ENCODE peak calls at places on chromosomes 1 and 21, in four cellular contexts. One of them, this sample, is unnamed.

GRCh38 chr1:25566730-25567341 is 23.4 kb downstream of the LDLRAP1 start:
- DNase-seq in HCT116: no peak
- DNase-seq in GM23338: peak; percentile 47
- DNase-seq in PC-3: no peak
- DNase-seq in this sample: peak; percentile 55

GRCh38 chr21:32888971-32889370 is 117.4 kb upstream of the PAXBP1 start:
- DNase-seq in HCT116: no peak
- DNase-seq in GM23338: peak; percentile 8
- DNase-seq in PC-3: no peak
- DNase-seq in this sample: no peak

GRCh38 chr1:233294991-233295774 is at the start of gene PCNX2:
- DNase-seq in HCT116: peak; percentile 33
- DNase-seq in GM23338: peak; percentile 91
- DNase-seq in PC-3: peak; percentile 82
- DNase-seq in this sample: peak; percentile 82

GRCh38 chr1:101308935-101309333 is 72.1 kb downstream of the S1PR1 start:
- DNase-seq in HCT116: no peak
- DNase-seq in GM23338: peak; percentile 56
- DNase-seq in PC-3: no peak
- DNase-seq in this sample: no peak

GRCh38 chr1:112674440-112674985 is at the start of gene MOV10:
- DNase-seq in HCT116: peak; percentile 59
- DNase-seq in GM23338: peak; percentile 89
- DNase-seq in PC-3: peak; percentile 75
- DNase-seq in this sample: peak; percentile 80

GRCh38 chr1:230760360-230760827 is 13.2 kb downstream of the CAPN9 start:
- DNase-seq in HCT116: no peak
- DNase-seq in GM23338: peak; percentile 47
- DNase-seq in PC-3: peak; percentile 36
- DNase-seq in this sample: peak; percentile 45

GRCh38 chr1:116407033-116407432 is 34.0 kb downstream of the ATP1A1 start:
- DNase-seq in HCT116: no peak
- DNase-seq in GM23338: no peak
- DNase-seq in PC-3: no peak
- DNase-seq in this sample: no peak

GRCh38 chr21:33259995-33260394 is 6.2 kb upstream of the IL10RB start:
- DNase-seq in HCT116: no peak
- DNase-seq in GM23338: no peak
- DNase-seq in PC-3: no peak
- DNase-seq in this sample: no peak

GRCh38 chr1:182600745-182601415 is 3.3 kb downstream of the RGS16 start:
- DNase-seq in HCT116: no peak
- DNase-seq in GM23338: no peak
- DNase-seq in PC-3: no peak
- DNase-seq in this sample: no peak

GRCh38 chr1:56897150-56898004 is 42.8 kb downstream of the C8A start:
- DNase-seq in HCT116: no peak
- DNase-seq in GM23338: no peak
- DNase-seq in PC-3: no peak
- DNase-seq in this sample: no peak

GRCh38 chr21:17472592-17473271 is 40.1 kb upstream of the CXADR start:
- DNase-seq in HCT116: no peak
- DNase-seq in GM23338: no peak
- DNase-seq in PC-3: no peak
- DNase-seq in this sample: peak; percentile 81

GRCh38 chr1:235933017-235933416 is 66.3 kb upstream of the LYST start:
- DNase-seq in HCT116: no peak
- DNase-seq in GM23338: no peak
- DNase-seq in PC-3: no peak
- DNase-seq in this sample: no peak
- H3K4me2 ChIP-seq in HCT116: no peak overlapping the region
- H3K4me2 ChIP-seq in GM23338: no peak overlapping the region
- H3K4me2 ChIP-seq in PC-3: no peak overlapping the region
- H3K4me2 ChIP-seq in this sample: no peak overlapping the region

GRCh38 chr1:10446790-10447422 is 2.9 kb upstream of the CORT start:
- DNase-seq in HCT116: no peak
- DNase-seq in GM23338: no peak
- DNase-seq in PC-3: no peak
- DNase-seq in this sample: no peak

GRCh38 chr1:10451286-10451685 is 1.5 kb downstream of the CORT start:
- DNase-seq in HCT116: no peak
- DNase-seq in GM23338: peak; percentile 40
- DNase-seq in PC-3: no peak
- DNase-seq in this sample: no peak

GRCh38 chr1:10444795-10445397 is 4.9 kb upstream of the CORT start:
- DNase-seq in HCT116: no peak
- DNase-seq in GM23338: no peak
- DNase-seq in PC-3: no peak
- DNase-seq in this sample: no peak

GRCh38 chr1:10450156-10450801 is 448 bp downstream of the CORT start:
- DNase-seq in HCT116: no peak
- DNase-seq in GM23338: no peak
- DNase-seq in PC-3: no peak
- DNase-seq in this sample: no peak

DNA sequence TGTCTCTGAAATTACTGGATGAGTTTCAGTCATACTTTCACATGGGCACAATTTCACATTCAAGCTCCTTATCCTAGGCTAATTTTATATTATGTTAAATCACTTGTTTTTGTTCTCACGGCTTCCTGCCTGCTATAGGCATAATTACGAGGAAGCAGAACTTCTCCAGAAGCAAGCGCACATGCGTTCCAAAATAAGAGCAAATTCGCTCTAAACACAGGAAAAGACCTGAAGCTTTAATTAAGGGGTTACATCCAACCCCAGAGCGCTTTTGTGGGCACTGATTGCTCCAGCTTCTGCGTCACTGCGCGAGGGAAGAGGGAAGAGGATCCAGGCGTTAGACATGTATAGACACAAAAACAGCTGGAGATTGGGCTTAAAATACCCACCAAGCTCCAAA is at the start of gene CORT:
- DNase-seq in HCT116: no peak
- DNase-seq in GM23338: no peak
- DNase-seq in PC-3: no peak
- DNase-seq in this sample: no peak
- TF ChIP-seq EZH2phosphoT487 in HCT116: no peak
- TF ChIP-seq EZH2phosphoT487 in GM23338: no peak
- TF ChIP-seq EZH2phosphoT487 in PC-3: no peak
- TF ChIP-seq EZH2phosphoT487 in this sample: no peak

GRCh38 chr1:184953600-184954219 is 20.6 kb downstream of the NIBAN1 start:
- DNase-seq in HCT116: no peak
- DNase-seq in GM23338: no peak
- DNase-seq in PC-3: peak; percentile 61
- DNase-seq in this sample: no peak

GRCh38 chr1:184950209-184950608 is 24.1 kb downstream of the NIBAN1 start:
- DNase-seq in HCT116: no peak
- DNase-seq in GM23338: no peak
- DNase-seq in PC-3: no peak
- DNase-seq in this sample: no peak

GRCh38 chr1:184958554-184959353 is 15.6 kb downstream of the NIBAN1 start:
- DNase-seq in HCT116: no peak
- DNase-seq in GM23338: no peak
- DNase-seq in PC-3: no peak
- DNase-seq in this sample: no peak

GRCh38 chr1:184959626-184960025 is 14.7 kb downstream of the NIBAN1 start:
- DNase-seq in HCT116: no peak
- DNase-seq in GM23338: no peak
- DNase-seq in PC-3: no peak
- DNase-seq in this sample: no peak

GRCh38 chr1:184954232-184954995 is 19.9 kb downstream of the NIBAN1 start:
- DNase-seq in HCT116: no peak
- DNase-seq in GM23338: no peak
- DNase-seq in PC-3: no peak
- DNase-seq in this sample: peak; percentile 29
- H3K4me2 ChIP-seq in HCT116: no peak overlapping the region
- H3K4me2 ChIP-seq in GM23338: no peak overlapping the region
- H3K4me2 ChIP-seq in PC-3: peak overlapping the region; percentile 53
- H3K4me2 ChIP-seq in this sample: peak overlapping the region; percentile 41

GRCh38 chr1:23478896-23479790 is 4.8 kb downstream of the ASAP3 start:
- DNase-seq in HCT116: no peak
- DNase-seq in GM23338: no peak
- DNase-seq in PC-3: peak; percentile 50
- DNase-seq in this sample: peak; percentile 76
- TF ChIP-seq EZH2phosphoT487 in HCT116: no peak
- TF ChIP-seq EZH2phosphoT487 in GM23338: no peak
- TF ChIP-seq EZH2phosphoT487 in PC-3: no peak
- TF ChIP-seq EZH2phosphoT487 in this sample: no peak

DNA sequence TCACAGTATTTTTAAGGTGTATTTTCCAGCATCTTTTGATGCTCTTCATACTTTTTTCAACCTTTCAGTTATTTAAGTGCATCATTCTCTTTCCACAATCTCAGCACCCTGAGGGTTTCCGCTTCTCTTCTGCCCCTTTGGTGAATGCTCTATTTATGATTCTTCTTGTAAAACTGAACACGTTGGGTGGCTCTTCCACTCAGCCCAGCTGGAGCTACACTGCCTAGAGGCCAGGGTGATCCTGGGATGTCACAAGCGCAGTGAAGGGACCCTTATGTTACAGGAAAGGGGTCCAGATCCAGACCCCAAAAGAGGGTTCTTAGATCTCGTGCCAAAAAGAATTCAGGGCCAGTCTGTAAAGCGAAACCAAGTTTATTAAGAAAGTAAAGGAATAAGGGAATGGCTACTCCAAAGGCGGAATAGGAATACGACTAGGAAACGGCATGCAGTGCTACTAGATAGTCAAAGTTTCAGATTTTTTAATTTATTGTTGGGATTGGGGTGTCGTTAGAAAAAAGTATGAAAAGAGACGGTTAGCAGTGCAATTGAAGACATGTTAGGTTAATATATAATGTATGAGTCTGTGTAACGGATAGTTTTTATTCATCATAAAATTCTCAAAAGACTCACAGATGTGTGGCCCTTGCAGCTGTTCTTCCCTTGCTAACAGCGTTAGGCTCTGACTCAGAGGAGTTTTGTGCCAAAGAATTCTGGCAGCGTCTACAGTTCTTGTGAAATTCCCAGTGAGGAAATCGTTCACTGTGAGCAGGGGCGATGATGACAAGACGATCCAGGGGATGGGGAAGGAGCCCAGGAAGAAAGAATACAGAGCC is 14.4 kb upstream of the ERVH48-1 start:
- DNase-seq in HCT116: no peak
- DNase-seq in GM23338: no peak
- DNase-seq in PC-3: peak; percentile 99
- DNase-seq in this sample: peak; percentile 83
- H3K4me2 ChIP-seq in HCT116: no peak overlapping the region
- H3K4me2 ChIP-seq in GM23338: no peak overlapping the region
- H3K4me2 ChIP-seq in PC-3: peak overlapping the region; percentile 62
- H3K4me2 ChIP-seq in this sample: peak overlapping the region; percentile 55

GRCh38 chr1:15167386-15167785 is 13.8 kb downstream of the TMEM51 start:
- DNase-seq in HCT116: no peak
- DNase-seq in GM23338: no peak
- DNase-seq in PC-3: peak; percentile 16
- DNase-seq in this sample: no peak

GRCh38 chr1:15171271-15171908 is 17.8 kb downstream of the TMEM51 start:
- DNase-seq in HCT116: no peak
- DNase-seq in GM23338: peak; percentile 56
- DNase-seq in PC-3: no peak
- DNase-seq in this sample: no peak

GRCh38 chr1:15172405-15173259 is 19.1 kb downstream of the TMEM51 start:
- DNase-seq in HCT116: no peak
- DNase-seq in GM23338: no peak
- DNase-seq in PC-3: no peak
- DNase-seq in this sample: no peak

GRCh38 chr1:15170071-15170470 is 16.5 kb downstream of the TMEM51 start:
- DNase-seq in HCT116: no peak
- DNase-seq in GM23338: no peak
- DNase-seq in PC-3: no peak
- DNase-seq in this sample: no peak

DNA sequence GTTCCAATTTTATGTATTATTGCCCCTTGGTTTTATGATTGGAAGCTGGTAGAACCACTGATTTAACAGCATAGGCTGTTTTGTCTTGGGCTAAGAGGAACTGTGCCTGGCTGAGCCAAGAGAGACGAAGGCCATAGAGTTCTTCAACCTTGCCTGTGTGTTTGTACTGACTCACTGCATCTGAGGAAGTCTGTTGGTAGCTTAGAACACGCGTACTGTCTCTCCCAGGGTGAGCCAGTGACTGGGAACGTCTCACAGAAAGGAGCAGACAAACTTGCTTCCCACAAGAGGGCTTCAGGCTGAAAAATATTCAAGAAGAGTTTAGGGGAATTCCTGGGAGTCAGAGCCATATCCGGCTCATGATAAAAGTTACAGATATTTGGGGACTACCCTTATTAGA is 14.9 kb downstream of the TMEM51 start:
- DNase-seq in HCT116: no peak
- DNase-seq in GM23338: no peak
- DNase-seq in PC-3: peak; percentile 68
- DNase-seq in this sample: no peak
- TF ChIP-seq EZH2phosphoT487 in HCT116: no peak
- TF ChIP-seq EZH2phosphoT487 in GM23338: no peak
- TF ChIP-seq EZH2phosphoT487 in PC-3: no peak
- TF ChIP-seq EZH2phosphoT487 in this sample: no peak

GRCh38 chr1:193451606-193452005 is 265.2 kb upstream of the B3GALT2 start:
- DNase-seq in HCT116: no peak
- DNase-seq in GM23338: no peak
- DNase-seq in PC-3: no peak
- DNase-seq in this sample: no peak

GRCh38 chr1:193443886-193444285 is 257.5 kb upstream of the B3GALT2 start:
- DNase-seq in HCT116: no peak
- DNase-seq in GM23338: no peak
- DNase-seq in PC-3: no peak
- DNase-seq in this sample: no peak

GRCh38 chr1:193448682-193449461 is 262.5 kb upstream of the B3GALT2 start:
- DNase-seq in HCT116: no peak
- DNase-seq in GM23338: no peak
- DNase-seq in PC-3: no peak
- DNase-seq in this sample: no peak
- H3K4me2 ChIP-seq in HCT116: no peak overlapping the region
- H3K4me2 ChIP-seq in GM23338: no peak overlapping the region
- H3K4me2 ChIP-seq in PC-3: no peak overlapping the region
- H3K4me2 ChIP-seq in this sample: no peak overlapping the region

GRCh38 chr1:197399691-197400521 is 131.9 kb downstream of the CRB1 start:
- DNase-seq in HCT116: peak; percentile 74
- DNase-seq in GM23338: peak; percentile 79
- DNase-seq in PC-3: peak; percentile 71
- DNase-seq in this sample: peak; percentile 54
- TF ChIP-seq EZH2phosphoT487 in HCT116: no peak
- TF ChIP-seq EZH2phosphoT487 in GM23338: no peak
- TF ChIP-seq EZH2phosphoT487 in PC-3: no peak
- TF ChIP-seq EZH2phosphoT487 in this sample: no peak